ENCODE peak calls at places on chromosomes 2 and 18, in five cellular contexts. F, Y, C, Z and I are unnamed samples.

GRCh38 chr2:111708478-111708877 is 175.5 kb downstream of the ANAPC1 start:
- DNase-seq in Y (no peak), F (no peak), Z (no peak), C (no peak), I (peak)

GRCh38 chr2:39991298-39991697 is 212.2 kb upstream of the THUMPD2 start:
- DNase-seq in C (no peak), F (no peak), Y (no peak), Z (no peak), I (no peak)

GRCh38 chr2:113907297-113907696 is 17.4 kb downstream of the ACTR3 start:
- DNase-seq in Z (no peak), Y (no peak), C (no peak), F (no peak), I (no peak)

GRCh38 chr2:84959045-84959493 is 11.9 kb upstream of the KCMF1 start:
- DNase-seq in Z (no peak), F (no peak), Y (no peak), C (no peak), I (peak)

GRCh38 chr2:49444005-49444404 is 289.7 kb upstream of the FSHR start:
- DNase-seq in F (no peak), Y (no peak), C (no peak), Z (no peak), I (no peak)

GRCh38 chr18:36354989-36355388 is 57.5 kb downstream of the FHOD3 start:
- DNase-seq in Y (no peak), Z (peak), C (no peak), F (no peak), I (no peak)

GRCh38 chr2:127208313-127208712 is 11.8 kb downstream of the CYP27C1 start:
- DNase-seq in Y (no peak), F (peak), C (no peak), Z (no peak), I (peak)

GRCh38 chr2:132489150-132489549 is 72.5 kb downstream of the GPR39 start:
- DNase-seq in F (peak), C (no peak), Z (no peak), Y (no peak), I (peak)

GRCh38 chr18:26919656-26920055 is 54.1 kb upstream of the AQP4 start:
- DNase-seq in Y (no peak), F (no peak), Z (no peak), C (no peak), I (no peak)

GRCh38 chr2:206856474-206856873 is 82.8 kb upstream of the CPO start:
- DNase-seq in C (no peak), Z (no peak), Y (no peak), F (no peak), I (no peak)

GRCh38 chr2:190649035-190649797 is at the start of gene NAB1:
- DNase-seq in C (peak), Z (peak), Y (peak), F (peak), I (peak)

GRCh38 chr2:73468376-73468775 is 82.7 kb downstream of the ALMS1 start:
- DNase-seq in C (no peak), F (no peak), Y (no peak), Z (no peak), I (no peak)

GRCh38 chr2:53859354-53860159 is at the start of gene GPR75:
- DNase-seq in C (peak), Z (no peak), F (peak), Y (no peak), I (peak)

GRCh38 chr18:10076502-10077030 is 162.8 kb downstream of the VAPA start:
- DNase-seq in Z (no peak), C (no peak), F (no peak), Y (no peak), I (no peak)

GRCh38 chr2:66845307-66845706 is 410.4 kb downstream of the MEIS1 start:
- DNase-seq in F (no peak), C (no peak), Z (no peak), Y (no peak), I (no peak)

GRCh38 chr18:50127516-50128229 is 67.3 kb downstream of the MYO5B start:
- DNase-seq in C (no peak), Z (no peak), Y (no peak), F (no peak), I (peak)

GRCh38 chr2:29599946-29600345 is 321.4 kb downstream of the ALK start:
- DNase-seq in Z (no peak), Y (no peak), F (no peak), C (no peak), I (no peak)

GRCh38 chr18:9884532-9885140 is 1.1 kb upstream of the TXNDC2 start:
- DNase-seq in F (no peak), C (no peak), Z (no peak), Y (no peak), I (no peak)